ENCODE peak calls at places on chromosome 3, in five cellular contexts. One of them, this sample, is unnamed.

GRCh38 chr3:72830452-72831217 is 17.6 kb downstream of the SHQ1 start:
- DNase-seq in K562: no peak
- DNase-seq in GM12878: no peak
- DNase-seq in H1: no peak
- DNase-seq in HepG2: no peak
- DNase-seq in this sample: no peak

GRCh38 chr3:54968546-54969172 is 40.8 kb upstream of the LRTM1 start:
- DNase-seq in K562: no peak
- DNase-seq in GM12878: no peak
- DNase-seq in H1: no peak
- DNase-seq in HepG2: no peak
- DNase-seq in this sample: no peak

GRCh38 chr3:122679467-122680291 is 960 bp upstream of the PARP14 start:
- DNase-seq in K562: peak; percentile 50
- DNase-seq in GM12878: no peak
- DNase-seq in H1: no peak
- DNase-seq in HepG2: no peak
- DNase-seq in this sample: no peak

GRCh38 chr3:16338999-16339398 is 74.0 kb downstream of the OXNAD1 start:
- DNase-seq in K562: no peak
- DNase-seq in GM12878: no peak
- DNase-seq in H1: no peak
- DNase-seq in HepG2: peak; percentile 16
- DNase-seq in this sample: no peak

GRCh38 chr3:38510631-38511030 is 14.5 kb downstream of the EXOG start:
- DNase-seq in K562: no peak
- DNase-seq in GM12878: no peak
- DNase-seq in H1: no peak
- DNase-seq in HepG2: no peak
- DNase-seq in this sample: no peak

GRCh38 chr3:72664576-72664975 is 183.7 kb downstream of the SHQ1 start:
- DNase-seq in K562: no peak
- DNase-seq in GM12878: no peak
- DNase-seq in H1: no peak
- DNase-seq in HepG2: no peak
- DNase-seq in this sample: no peak

GRCh38 chr3:114478806-114479205 is 185.0 kb downstream of the TIGIT start:
- DNase-seq in K562: no peak
- DNase-seq in GM12878: no peak
- DNase-seq in H1: no peak
- DNase-seq in HepG2: no peak
- DNase-seq in this sample: no peak

GRCh38 chr3:23115171-23115877 is 87.8 kb upstream of the UBE2E2 start:
- DNase-seq in K562: no peak
- DNase-seq in GM12878: no peak
- DNase-seq in H1: no peak
- DNase-seq in HepG2: no peak
- DNase-seq in this sample: no peak

GRCh38 chr3:101962055-101962454 is 112.7 kb downstream of the NFKBIZ start:
- DNase-seq in K562: no peak
- DNase-seq in GM12878: no peak
- DNase-seq in H1: no peak
- DNase-seq in HepG2: no peak
- DNase-seq in this sample: no peak

GRCh38 chr3:12231481-12231880 is 57.4 kb upstream of the PPARG start:
- DNase-seq in K562: no peak
- DNase-seq in GM12878: no peak
- DNase-seq in H1: no peak
- DNase-seq in HepG2: no peak
- DNase-seq in this sample: no peak

GRCh38 chr3:150710097-150710496 is 6.4 kb upstream of the ERICH6 start:
- DNase-seq in K562: no peak
- DNase-seq in GM12878: no peak
- DNase-seq in H1: no peak
- DNase-seq in HepG2: no peak
- DNase-seq in this sample: no peak

GRCh38 chr3:63937661-63938651 is 25.8 kb upstream of the SCAANT1 start:
- DNase-seq in K562: peak; percentile 8
- DNase-seq in GM12878: peak; percentile 55
- DNase-seq in H1: no peak
- DNase-seq in HepG2: peak; percentile 15
- DNase-seq in this sample: no peak

GRCh38 chr3:113212155-113212844 is 943 bp downstream of the BOC start:
- DNase-seq in K562: no peak
- DNase-seq in GM12878: no peak
- DNase-seq in H1: peak; percentile 75
- DNase-seq in HepG2: no peak
- DNase-seq in this sample: peak; percentile 90

GRCh38 chr3:109887293-109887692 is 549.9 kb upstream of the DPPA4 start:
- DNase-seq in K562: no peak
- DNase-seq in GM12878: no peak
- DNase-seq in H1: no peak
- DNase-seq in HepG2: no peak
- DNase-seq in this sample: no peak

GRCh38 chr3:11721114-11721440 is 77.4 kb upstream of the VGLL4 start:
- DNase-seq in K562: no peak
- DNase-seq in GM12878: no peak
- DNase-seq in H1: no peak
- DNase-seq in HepG2: no peak
- DNase-seq in this sample: no peak

GRCh38 chr3:134363381-134363755 is 10.9 kb downstream of the AMOTL2 start:
- DNase-seq in K562: peak; percentile 14
- DNase-seq in GM12878: no peak
- DNase-seq in H1: no peak
- DNase-seq in HepG2: no peak
- DNase-seq in this sample: peak; percentile 42

GRCh38 chr3:126982125-126982521 is 792 bp upstream of the PLXNA1 start:
- DNase-seq in K562: peak; percentile 46
- DNase-seq in GM12878: peak; percentile 38
- DNase-seq in H1: no peak
- DNase-seq in HepG2: no peak
- DNase-seq in this sample: no peak

GRCh38 chr3:62587169-62587568 is 213.8 kb upstream of the FEZF2 start:
- DNase-seq in K562: no peak
- DNase-seq in GM12878: no peak
- DNase-seq in H1: no peak
- DNase-seq in HepG2: no peak
- DNase-seq in this sample: no peak

GRCh38 chr3:88180398-88180999 is 30.7 kb downstream of the C3orf38 start:
- DNase-seq in K562: no peak
- DNase-seq in GM12878: peak; percentile 27
- DNase-seq in H1: no peak
- DNase-seq in HepG2: no peak
- DNase-seq in this sample: peak; percentile 7

GRCh38 chr3:149581248-149581647 is 76.6 kb downstream of the WWTR1 start:
- DNase-seq in K562: no peak
- DNase-seq in GM12878: no peak
- DNase-seq in H1: no peak
- DNase-seq in HepG2: no peak
- DNase-seq in this sample: no peak

GRCh38 chr3:45964139-45964538 is 20.9 kb downstream of the CXCR6 start:
- DNase-seq in K562: no peak
- DNase-seq in GM12878: peak; percentile 31
- DNase-seq in H1: no peak
- DNase-seq in HepG2: no peak
- DNase-seq in this sample: no peak

GRCh38 chr3:45765956-45766355 is 30.4 kb downstream of the SLC6A20 start:
- DNase-seq in K562: no peak
- DNase-seq in GM12878: no peak
- DNase-seq in H1: peak; percentile 17
- DNase-seq in HepG2: no peak
- DNase-seq in this sample: no peak

GRCh38 chr3:37183375-37183831 is 9.0 kb upstream of the LRRFIP2 start:
- DNase-seq in K562: no peak
- DNase-seq in GM12878: no peak
- DNase-seq in H1: peak; percentile 19
- DNase-seq in HepG2: no peak
- DNase-seq in this sample: no peak

GRCh38 chr3:73766599-73767378 is 142.0 kb upstream of the PDZRN3 start:
- DNase-seq in K562: no peak
- DNase-seq in GM12878: no peak
- DNase-seq in H1: no peak
- DNase-seq in HepG2: no peak
- DNase-seq in this sample: peak; percentile 34

GRCh38 chr3:65819896-65820295 is 218.8 kb downstream of the MAGI1 start:
- DNase-seq in K562: no peak
- DNase-seq in GM12878: no peak
- DNase-seq in H1: no peak
- DNase-seq in HepG2: no peak
- DNase-seq in this sample: no peak

GRCh38 chr3:122581622-122582021 is 4.2 kb downstream of the PARP15 start:
- DNase-seq in K562: no peak
- DNase-seq in GM12878: no peak
- DNase-seq in H1: no peak
- DNase-seq in HepG2: no peak
- DNase-seq in this sample: no peak

GRCh38 chr3:18444597-18445420 is 19.7 kb upstream of the SATB1 start:
- DNase-seq in K562: peak; percentile 31
- DNase-seq in GM12878: no peak
- DNase-seq in H1: peak; percentile 79
- DNase-seq in HepG2: peak; percentile 3
- DNase-seq in this sample: peak; percentile 94

DNA sequence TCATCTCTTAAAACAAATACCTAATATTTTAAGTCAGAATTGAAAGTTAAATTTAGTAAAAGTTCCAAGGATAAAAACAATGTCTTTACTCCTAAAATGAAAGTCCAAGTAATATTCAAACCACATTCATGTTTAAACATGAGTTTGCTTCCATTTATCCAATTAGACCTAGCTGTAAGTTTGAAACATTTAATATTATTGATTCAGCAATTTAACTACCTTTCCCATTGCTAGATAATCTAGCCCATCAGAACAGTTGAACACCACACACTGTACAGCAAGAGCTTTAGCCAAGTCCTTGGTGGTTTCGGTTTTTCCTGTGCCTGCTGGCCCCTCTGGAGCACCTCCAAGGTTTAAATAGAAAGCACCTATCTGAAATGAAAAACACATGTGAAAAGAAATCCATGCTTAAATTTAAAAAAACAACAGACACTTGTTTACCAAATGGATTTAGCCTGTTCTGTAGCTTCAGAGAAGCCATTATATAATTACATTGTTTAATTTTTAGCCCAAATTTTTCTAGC is 97.8 kb downstream of the DNAH12 start:
- DNase-seq in K562: no peak
- DNase-seq in GM12878: no peak
- DNase-seq in H1: no peak
- DNase-seq in HepG2: no peak
- DNase-seq in this sample: no peak
- TF ChIP-seq RFX5 in K562: no peak
- TF ChIP-seq RFX5 in GM12878: no peak
- TF ChIP-seq RFX5 in H1: no peak
- TF ChIP-seq RFX5 in HepG2: no peak
- TF ChIP-seq RFX5 in this sample: no peak

GRCh38 chr3:151918253-151919029 is 45.0 kb downstream of the SUCNR1 start:
- DNase-seq in K562: peak; percentile 9
- DNase-seq in GM12878: peak; percentile 16
- DNase-seq in H1: no peak
- DNase-seq in HepG2: peak; percentile 34
- DNase-seq in this sample: peak; percentile 12
- TF ChIP-seq TAF1 in K562: no peak
- TF ChIP-seq TAF1 in GM12878: no peak
- TF ChIP-seq TAF1 in H1: no peak
- TF ChIP-seq TAF1 in HepG2: no peak
- TF ChIP-seq TAF1 in this sample: no peak

GRCh38 chr3:89289791-89290190 is 182.4 kb downstream of the EPHA3 start:
- DNase-seq in K562: no peak
- DNase-seq in GM12878: no peak
- DNase-seq in H1: no peak
- DNase-seq in HepG2: no peak
- DNase-seq in this sample: no peak
- H3K4me3 ChIP-seq in K562: no peak overlapping the region
- H3K4me3 ChIP-seq in GM12878: no peak overlapping the region
- H3K4me3 ChIP-seq in H1: no peak overlapping the region
- H3K4me3 ChIP-seq in HepG2: no peak overlapping the region
- H3K4me3 ChIP-seq in this sample: no peak overlapping the region

GRCh38 chr3:187042874-187043458 is 96.3 kb downstream of the RPL39L start:
- DNase-seq in K562: no peak
- DNase-seq in GM12878: no peak
- DNase-seq in H1: no peak
- DNase-seq in HepG2: no peak
- DNase-seq in this sample: no peak

GRCh38 chr3:187042062-187042745 is 97.1 kb downstream of the RPL39L start:
- DNase-seq in K562: no peak
- DNase-seq in GM12878: no peak
- DNase-seq in H1: no peak
- DNase-seq in HepG2: no peak
- DNase-seq in this sample: no peak

GRCh38 chr3:187044206-187044605 is 95.1 kb downstream of the RPL39L start:
- DNase-seq in K562: no peak
- DNase-seq in GM12878: no peak
- DNase-seq in H1: no peak
- DNase-seq in HepG2: no peak
- DNase-seq in this sample: no peak

GRCh38 chr3:187046033-187046432 is 93.3 kb downstream of the RPL39L start:
- DNase-seq in K562: no peak
- DNase-seq in GM12878: no peak
- DNase-seq in H1: no peak
- DNase-seq in HepG2: no peak
- DNase-seq in this sample: no peak

GRCh38 chr3:187044871-187045552 is 94.3 kb downstream of the RPL39L start:
- DNase-seq in K562: no peak
- DNase-seq in GM12878: no peak
- DNase-seq in H1: no peak
- DNase-seq in HepG2: no peak
- DNase-seq in this sample: peak; percentile 16
- TF ChIP-seq RFX5 in K562: no peak
- TF ChIP-seq RFX5 in GM12878: no peak
- TF ChIP-seq RFX5 in H1: no peak
- TF ChIP-seq RFX5 in HepG2: no peak
- TF ChIP-seq RFX5 in this sample: no peak

This sample was measured in SK-N-SH.